ENCODE peak calls at places on chromosomes 5 and 9, in six cellular contexts. I, E, P, B, D and L are unnamed samples.

GRCh38 chr5:25892251-25892650 is 1146.1 kb downstream of the CDH9 start:
- DNase-seq in I (no peak), P (no peak), E (no peak), B (no peak), D (no peak), L (no peak)

GRCh38 chr5:80959768-80960442 is at the start of gene RASGRF2:
- DNase-seq in P (peak), D (peak), E (no peak), B (peak), I (peak), L (peak)

GRCh38 chr5:33816791-33817190 is 75.0 kb downstream of the ADAMTS12 start:
- DNase-seq in B (no peak), P (peak), I (peak), E (no peak), D (no peak), L (no peak)

GRCh38 chr9:83060557-83060956 is 2.4 kb downstream of the RASEF start:
- DNase-seq in I (no peak), P (no peak), E (no peak), B (peak), D (no peak), L (no peak)

GRCh38 chr5:137410234-137411010 is 88.7 kb downstream of the SPOCK1 start:
- DNase-seq in P (no peak), I (no peak), B (no peak), D (no peak), E (no peak), L (no peak)

GRCh38 chr5:172952034-172952511 is 7.2 kb upstream of the RPL26L1 start:
- DNase-seq in B (peak), P (no peak), D (no peak), E (no peak), I (peak), L (no peak)

GRCh38 chr5:115736004-115736689 is 80.3 kb downstream of the CDO1 start:
- DNase-seq in B (no peak), E (no peak), D (no peak), P (no peak), I (no peak), L (no peak)

GRCh38 chr9:8251566-8251965 is 452.0 kb upstream of the DMAC1 start:
- DNase-seq in I (no peak), P (no peak), D (no peak), E (no peak), B (no peak), L (no peak)

GRCh38 chr9:79129865-79130480 is 441.8 kb upstream of the TLE4 start:
- DNase-seq in P (peak), D (peak), I (peak), E (no peak), B (peak), L (no peak)

GRCh38 chr9:77793909-77794308 is 145.8 kb upstream of the GNA14 start:
- DNase-seq in E (no peak), D (no peak), P (peak), I (peak), B (no peak), L (no peak)

GRCh38 chr9:123331303-123331702 is 24.7 kb upstream of the CRB2 start:
- DNase-seq in B (no peak), I (no peak), P (no peak), D (no peak), E (no peak), L (no peak)

GRCh38 chr9:127543221-127543620 is 68.9 kb upstream of the STXBP1 start:
- DNase-seq in P (no peak), B (no peak), E (no peak), I (no peak), D (no peak), L (no peak)

GRCh38 chr5:78627766-78628165 is 20.8 kb downstream of the LHFPL2 start:
- DNase-seq in B (no peak), D (no peak), P (peak), I (peak), E (no peak), L (no peak)

GRCh38 chr9:95246547-95246946 is 71.0 kb downstream of the FANCC start:
- DNase-seq in D (no peak), B (peak), I (no peak), P (no peak), E (no peak), L (no peak)

GRCh38 chr5:13601152-13601551 is 343.3 kb downstream of the DNAH5 start:
- DNase-seq in E (no peak), D (no peak), B (no peak), P (peak), I (peak), L (no peak)

GRCh38 chr5:54514269-54514668 is 3.3 kb upstream of the SNX18 start:
- DNase-seq in I (no peak), D (no peak), P (no peak), E (no peak), B (no peak), L (no peak)

GRCh38 chr9:108436470-108436869 is 419.3 kb downstream of the ACTL7B start:
- DNase-seq in E (no peak), P (no peak), D (no peak), I (no peak), B (no peak), L (no peak)

GRCh38 chr9:68975644-68976043 is 38.3 kb downstream of the PRKACG start:
- DNase-seq in E (no peak), B (no peak), P (no peak), D (no peak), I (no peak), L (no peak)

GRCh38 chr5:10567781-10568321 is 4.0 kb downstream of the ANKRD33B start:
- DNase-seq in B (no peak), I (peak), D (no peak), P (peak), E (no peak), L (no peak)

GRCh38 chr5:37029436-37029835 is 152.9 kb downstream of the NIPBL start:
- DNase-seq in D (no peak), P (no peak), I (no peak), E (no peak), B (no peak), L (no peak)

GRCh38 chr5:27639005-27639612 is 600.7 kb upstream of the CDH9 start:
- DNase-seq in B (no peak), I (no peak), D (no peak), E (no peak), P (no peak), L (peak)

GRCh38 chr5:84202136-84202535 is 182.5 kb downstream of the EDIL3 start:
- DNase-seq in P (no peak), B (no peak), D (no peak), E (no peak), I (peak), L (no peak)

GRCh38 chr5:83387041-83387440 is 84.5 kb upstream of the VCAN start:
- DNase-seq in P (peak), E (no peak), D (no peak), B (no peak), I (peak), L (no peak)

GRCh38 chr5:91670565-91670964 is 287.4 kb upstream of the ARRDC3 start:
- DNase-seq in I (no peak), B (no peak), D (no peak), P (no peak), E (peak), L (peak)

GRCh38 chr5:166602271-166602670 is 1689.2 kb upstream of the WWC1 start:
- DNase-seq in I (no peak), B (no peak), P (no peak), E (no peak), D (no peak), L (no peak)

DNA sequence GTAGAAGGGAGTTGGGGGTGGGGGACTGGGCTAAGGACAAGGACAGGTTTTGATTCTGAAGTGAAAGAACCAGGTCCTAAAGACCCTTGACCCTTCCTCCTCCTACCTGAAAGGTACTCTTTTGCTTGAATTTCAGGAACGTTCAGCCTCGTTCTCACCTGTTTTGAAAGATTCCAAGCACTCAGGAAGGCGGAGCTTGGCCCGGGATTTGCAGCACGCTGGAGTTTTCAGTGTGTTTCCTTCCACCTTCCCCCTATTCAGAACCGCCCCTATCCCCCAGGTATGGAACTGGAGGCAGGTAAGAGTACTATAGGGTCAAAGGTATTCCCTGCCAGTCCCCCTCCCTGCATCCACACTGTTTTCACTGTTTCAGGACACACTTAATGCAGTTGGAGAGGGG is 7.1 kb downstream of the EGR1 start:
- DNase-seq in E (no peak), I (no peak), D (no peak), P (peak), B (peak), L (peak)
- H4K91ac ChIP-seq in E (no peak), I (no peak), D (no peak), P (no peak), B (no peak), L (no peak)

DNA sequence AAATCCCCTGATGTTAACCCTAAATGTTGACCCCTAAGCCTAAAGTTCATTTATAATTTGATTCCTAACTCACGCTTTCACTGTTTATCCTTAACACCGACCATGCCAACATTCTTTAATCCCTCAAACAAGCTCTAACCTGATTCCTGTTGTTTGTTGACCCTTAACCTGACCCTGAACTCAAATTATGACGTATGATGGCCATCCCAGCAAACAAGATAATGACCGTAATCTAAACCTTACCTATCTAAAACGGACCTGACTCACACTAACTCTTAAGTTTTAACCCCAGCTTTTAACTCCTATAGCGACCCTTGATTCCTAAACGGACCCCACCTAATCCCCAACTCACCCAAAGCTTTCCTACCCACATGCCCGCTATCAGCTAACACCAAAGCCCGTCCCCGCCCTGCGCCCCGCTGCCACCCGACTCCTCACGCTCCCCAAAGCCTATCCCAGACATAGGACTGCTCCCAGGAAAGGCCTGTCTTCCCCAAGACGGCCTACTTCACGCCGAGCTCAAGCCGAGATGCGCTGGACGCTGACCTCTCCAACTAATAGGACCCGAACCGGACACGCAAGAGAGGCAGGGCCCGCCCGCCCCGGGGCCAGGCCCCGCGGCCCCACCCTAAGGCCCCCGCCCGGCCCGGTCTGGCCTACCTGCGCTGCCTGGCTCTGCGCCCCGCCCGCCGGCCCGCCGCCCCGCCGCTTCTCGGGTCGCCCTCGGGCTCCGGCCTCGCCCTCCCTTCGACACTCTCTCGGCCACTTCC is 395 bp downstream of the TLN1 start:
- DNase-seq in P (no peak), D (peak), I (no peak), B (peak), E (no peak), L (no peak)
- H4K8ac ChIP-seq in P (peak), D (no peak), I (peak), B (peak), E (peak), L (no peak)

DNA sequence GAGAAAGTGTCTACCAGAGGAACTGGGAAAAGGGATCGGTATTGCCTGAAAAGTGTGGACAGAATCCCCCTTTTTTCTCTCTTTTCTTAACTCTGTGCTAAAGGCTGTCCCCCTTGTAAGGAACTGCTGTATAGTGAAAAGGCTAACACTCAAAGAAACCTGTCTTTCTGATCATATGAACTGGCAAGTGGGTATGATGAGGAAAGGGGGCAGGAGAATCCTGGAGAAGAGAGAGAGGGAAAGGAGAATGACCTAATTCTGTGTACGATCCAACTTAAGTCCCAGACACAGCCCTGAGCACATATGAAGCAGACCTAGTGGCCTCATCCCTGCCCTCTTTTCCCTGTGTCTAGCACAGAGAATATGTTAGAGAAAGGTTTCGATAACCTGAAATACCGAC is 967 bp downstream of the ANKRD31 start:
- DNase-seq in I (no peak), P (no peak), D (no peak), B (no peak), E (no peak), L (no peak)
- H4K91ac ChIP-seq in I (no peak), P (no peak), D (no peak), B (no peak), E (no peak), L (no peak)

GRCh38 chr5:6377582-6378127 is 692 bp downstream of the MED10 start:
- DNase-seq in I (no peak), P (peak), B (no peak), E (no peak), D (no peak), L (peak)

GRCh38 chr5:6377121-6377520 is 1.2 kb downstream of the MED10 start:
- DNase-seq in P (peak), I (peak), E (no peak), B (no peak), D (no peak), L (peak)

GRCh38 chr5:6383376-6383775 is 5.0 kb upstream of the MED10 start:
- DNase-seq in E (no peak), D (no peak), B (no peak), P (no peak), I (no peak), L (no peak)

GRCh38 chr5:6379246-6379645 is 899 bp upstream of the MED10 start:
- DNase-seq in B (no peak), E (no peak), D (no peak), I (no peak), P (no peak), L (no peak)

GRCh38 chr5:6378128-6379023 is at the start of gene MED10:
- DNase-seq in P (peak), I (peak), B (peak), E (peak), D (peak), L (peak)
- H4K8ac ChIP-seq in P (peak), I (peak), B (peak), E (peak), D (peak), L (no peak)

DNA sequence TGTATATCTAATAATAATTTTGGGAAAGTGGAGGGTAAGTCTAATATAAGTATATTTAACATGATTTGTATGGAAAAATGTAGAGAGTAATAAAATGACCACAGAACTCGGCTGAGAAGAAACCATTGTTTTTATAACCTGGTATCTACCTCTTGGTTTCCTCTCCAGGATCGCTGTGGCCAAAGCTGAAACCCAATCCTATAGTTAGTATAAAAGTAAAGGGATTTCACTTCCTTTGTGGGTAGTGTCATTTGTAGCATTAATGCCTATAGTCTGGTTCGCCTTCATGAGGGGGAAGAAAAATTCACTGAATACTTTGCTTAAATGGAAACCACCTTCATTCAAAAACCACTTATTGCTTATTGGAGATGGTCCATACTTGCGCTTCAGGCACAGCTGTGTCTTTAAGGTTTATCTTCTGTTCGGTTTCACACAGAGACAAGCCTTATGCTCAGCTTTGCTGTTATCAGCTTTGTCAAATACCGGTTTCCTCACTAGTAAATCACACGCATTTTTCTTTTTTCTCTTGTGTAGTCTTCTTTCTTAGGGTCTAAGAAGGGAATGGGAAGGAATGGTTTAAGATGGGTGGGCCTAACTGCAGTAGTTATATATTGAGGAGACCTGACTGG is 12.1 kb downstream of the PIK3R1 start:
- DNase-seq in P (no peak), E (no peak), B (no peak), D (no peak), I (no peak), L (no peak)
- H4K91ac ChIP-seq in P (no peak), E (no peak), B (no peak), D (no peak), I (no peak), L (no peak)

DNA sequence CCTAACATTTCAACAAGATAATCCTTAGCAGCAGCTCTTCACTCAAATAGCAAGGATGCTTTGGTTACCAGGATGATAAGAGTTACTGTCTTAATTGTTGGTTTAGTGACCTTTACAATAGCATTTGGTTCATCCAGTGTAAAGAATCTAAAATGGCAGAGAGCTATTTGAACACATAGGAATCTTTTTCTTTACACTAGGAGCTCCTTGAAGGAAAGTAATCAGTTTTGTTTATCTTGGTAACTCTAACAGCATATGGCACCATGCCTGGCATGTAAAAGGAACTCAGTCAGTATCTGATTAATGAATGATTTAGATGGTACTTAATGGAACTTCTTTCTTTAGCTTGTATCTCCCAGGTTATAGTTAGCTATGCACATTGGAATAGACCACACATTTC is 10.0 kb downstream of the PSMD5 start:
- DNase-seq in E (no peak), D (no peak), B (no peak), I (peak), P (no peak), L (no peak)
- H4K8ac ChIP-seq in E (no peak), D (no peak), B (no peak), I (no peak), P (no peak), L (no peak)

GRCh38 chr9:121277026-121277425 is 9.1 kb downstream of the GSN start:
- DNase-seq in B (no peak), P (peak), I (no peak), E (no peak), D (no peak), L (no peak)

GRCh38 chr9:121272401-121272948 is 4.5 kb downstream of the GSN start:
- DNase-seq in I (no peak), D (no peak), B (no peak), P (no peak), E (no peak), L (no peak)

GRCh38 chr9:121275781-121276658 is 8.1 kb downstream of the GSN start:
- DNase-seq in D (no peak), I (no peak), B (no peak), E (no peak), P (no peak), L (no peak)

GRCh38 chr9:121277518-121278275 is 9.7 kb downstream of the GSN start:
- DNase-seq in P (peak), E (no peak), I (peak), D (no peak), B (no peak), L (no peak)

GRCh38 chr9:121274851-121275250 is 6.9 kb downstream of the GSN start:
- DNase-seq in P (no peak), I (no peak), E (no peak), D (no peak), B (no peak), L (no peak)
- H4K91ac ChIP-seq in P (no peak), I (no peak), E (no peak), D (no peak), B (no peak), L (no peak)

GRCh38 chr5:126695081-126695480 is 81.9 kb upstream of the LMNB1 start:
- DNase-seq in E (no peak), I (no peak), D (no peak), B (no peak), P (no peak), L (no peak)

GRCh38 chr5:126694403-126694802 is 82.5 kb upstream of the LMNB1 start:
- DNase-seq in B (no peak), D (no peak), I (no peak), P (peak), E (no peak), L (no peak)

GRCh38 chr5:126692971-126693370 is 84.0 kb upstream of the LMNB1 start:
- DNase-seq in D (no peak), I (no peak), B (no peak), E (no peak), P (no peak), L (no peak)

DNA sequence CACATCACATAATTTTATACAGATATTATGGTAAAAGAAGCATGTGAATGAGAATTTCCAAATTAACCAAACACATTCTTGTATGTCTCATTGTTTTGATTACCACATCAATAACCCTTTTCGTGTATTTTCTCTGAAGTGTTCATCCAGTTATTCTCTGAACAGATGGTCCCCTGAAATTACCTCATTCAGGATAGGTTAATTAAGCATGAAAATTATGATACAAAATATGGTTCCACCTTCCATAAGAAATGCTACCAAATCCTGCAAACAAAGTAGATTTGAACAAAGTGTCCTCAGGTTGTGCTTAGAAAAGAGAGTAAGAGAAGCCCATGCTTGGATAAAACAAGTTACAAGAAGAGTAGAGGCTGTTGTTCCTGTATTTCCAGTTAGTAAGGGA is 83.1 kb upstream of the LMNB1 start:
- DNase-seq in B (no peak), E (no peak), I (no peak), D (no peak), P (no peak), L (no peak)
- H4K8ac ChIP-seq in B (no peak), E (no peak), I (no peak), D (no peak), P (no peak), L (no peak)

GRCh38 chr9:70477146-70477745 is 62.8 kb upstream of the KLF9 start:
- DNase-seq in B (no peak), I (peak), P (no peak), D (no peak), E (no peak), L (no peak)
- H4K91ac ChIP-seq in B (no peak), I (no peak), P (no peak), D (no peak), E (no peak), L (no peak)